ENCODE peak calls at places on chromosomes 13 and 19, in eight cellular contexts. One of them, this sample, is unnamed.
A peak's percentile ranks its signal among the peaks of the same experiment; 100 is the strongest.

GRCh38 chr13:28052945-28053344 is 47.4 kb downstream of the FLT3 start:
- DNase-seq in AG09309: no peak
- DNase-seq in thoracic aorta: no peak
- DNase-seq in DND-41: no peak
- DNase-seq in mesendoderm: no peak
- DNase-seq in fibroblast of lung: no peak
- DNase-seq in K562: no peak
- DNase-seq in neural progenitor cell: no peak
- DNase-seq in this sample: no peak

GRCh38 chr19:13441810-13442512 is 64.3 kb downstream of the CACNA1A start:
- DNase-seq in AG09309: no peak
- DNase-seq in thoracic aorta: no peak
- DNase-seq in DND-41: peak; percentile 63
- DNase-seq in mesendoderm: peak; percentile 78
- DNase-seq in fibroblast of lung: peak; percentile 38
- DNase-seq in K562: peak; percentile 74
- DNase-seq in neural progenitor cell: peak; percentile 91
- DNase-seq in this sample: peak; percentile 71

GRCh38 chr13:74062933-74063332 is 71.3 kb downstream of the KLF12 start:
- DNase-seq in AG09309: peak; percentile 17
- DNase-seq in thoracic aorta: peak; percentile 27
- DNase-seq in DND-41: peak; percentile 78
- DNase-seq in mesendoderm: no peak
- DNase-seq in fibroblast of lung: peak; percentile 67
- DNase-seq in K562: no peak
- DNase-seq in neural progenitor cell: no peak
- DNase-seq in this sample: peak; percentile 80

GRCh38 chr19:5809053-5809452 is 4.2 kb downstream of the NRTN start:
- DNase-seq in AG09309: no peak
- DNase-seq in thoracic aorta: no peak
- DNase-seq in DND-41: no peak
- DNase-seq in mesendoderm: no peak
- DNase-seq in fibroblast of lung: no peak
- DNase-seq in K562: no peak
- DNase-seq in neural progenitor cell: no peak
- DNase-seq in this sample: no peak

GRCh38 chr13:22880756-22881701 is 299.8 kb upstream of the SGCG start:
- DNase-seq in AG09309: no peak
- DNase-seq in thoracic aorta: no peak
- DNase-seq in DND-41: no peak
- DNase-seq in mesendoderm: peak; percentile 74
- DNase-seq in fibroblast of lung: no peak
- DNase-seq in K562: no peak
- DNase-seq in neural progenitor cell: no peak
- DNase-seq in this sample: no peak

GRCh38 chr13:21234537-21234936 is 58.1 kb downstream of the MRPL57 start:
- DNase-seq in AG09309: no peak
- DNase-seq in thoracic aorta: no peak
- DNase-seq in DND-41: no peak
- DNase-seq in mesendoderm: no peak
- DNase-seq in fibroblast of lung: no peak
- DNase-seq in K562: no peak
- DNase-seq in neural progenitor cell: no peak
- DNase-seq in this sample: no peak

GRCh38 chr13:102033719-102034446 is 368.0 kb downstream of the FGF14 start:
- DNase-seq in AG09309: no peak
- DNase-seq in thoracic aorta: no peak
- DNase-seq in DND-41: no peak
- DNase-seq in mesendoderm: no peak
- DNase-seq in fibroblast of lung: no peak
- DNase-seq in K562: no peak
- DNase-seq in neural progenitor cell: peak; percentile 56
- DNase-seq in this sample: no peak

GRCh38 chr19:4350111-4350510 is 6.7 kb downstream of the MPND start:
- DNase-seq in AG09309: no peak
- DNase-seq in thoracic aorta: no peak
- DNase-seq in DND-41: no peak
- DNase-seq in mesendoderm: no peak
- DNase-seq in fibroblast of lung: no peak
- DNase-seq in K562: no peak
- DNase-seq in neural progenitor cell: no peak
- DNase-seq in this sample: no peak

GRCh38 chr13:99218969-99219368 is 18.3 kb downstream of the UBAC2 start:
- DNase-seq in AG09309: no peak
- DNase-seq in thoracic aorta: no peak
- DNase-seq in DND-41: peak; percentile 62
- DNase-seq in mesendoderm: no peak
- DNase-seq in fibroblast of lung: no peak
- DNase-seq in K562: no peak
- DNase-seq in neural progenitor cell: no peak
- DNase-seq in this sample: no peak

GRCh38 chr13:113029487-113030258 is 60.7 kb downstream of the MCF2L start:
- DNase-seq in AG09309: no peak
- DNase-seq in thoracic aorta: no peak
- DNase-seq in DND-41: peak; percentile 60
- DNase-seq in mesendoderm: peak; percentile 61
- DNase-seq in fibroblast of lung: no peak
- DNase-seq in K562: peak; percentile 81
- DNase-seq in neural progenitor cell: peak; percentile 70
- DNase-seq in this sample: peak; percentile 70

GRCh38 chr19:38850976-38851621 is 1.3 kb upstream of the HNRNPL start:
- DNase-seq in AG09309: no peak
- DNase-seq in thoracic aorta: no peak
- DNase-seq in DND-41: peak; percentile 65
- DNase-seq in mesendoderm: peak; percentile 29
- DNase-seq in fibroblast of lung: no peak
- DNase-seq in K562: no peak
- DNase-seq in neural progenitor cell: peak; percentile 80
- DNase-seq in this sample: peak; percentile 53

GRCh38 chr19:38851622-38852230 is 1.9 kb upstream of the HNRNPL start:
- DNase-seq in AG09309: peak; percentile 62
- DNase-seq in thoracic aorta: peak; percentile 70
- DNase-seq in DND-41: peak; percentile 90
- DNase-seq in mesendoderm: peak; percentile 95
- DNase-seq in fibroblast of lung: peak; percentile 90
- DNase-seq in K562: peak; percentile 88
- DNase-seq in neural progenitor cell: peak; percentile 96
- DNase-seq in this sample: peak; percentile 98

GRCh38 chr19:38849746-38850230 is at the start of gene HNRNPL:
- DNase-seq in AG09309: no peak
- DNase-seq in thoracic aorta: no peak
- DNase-seq in DND-41: no peak
- DNase-seq in mesendoderm: no peak
- DNase-seq in fibroblast of lung: no peak
- DNase-seq in K562: peak; percentile 93
- DNase-seq in neural progenitor cell: no peak
- DNase-seq in this sample: no peak

GRCh38 chr19:38849147-38849745 is 540 bp downstream of the HNRNPL start:
- DNase-seq in AG09309: peak; percentile 62
- DNase-seq in thoracic aorta: peak; percentile 90
- DNase-seq in DND-41: peak; percentile 97
- DNase-seq in mesendoderm: peak; percentile 96
- DNase-seq in fibroblast of lung: peak; percentile 96
- DNase-seq in K562: peak; percentile 90
- DNase-seq in neural progenitor cell: peak; percentile 98
- DNase-seq in this sample: peak; percentile 99

DNA sequence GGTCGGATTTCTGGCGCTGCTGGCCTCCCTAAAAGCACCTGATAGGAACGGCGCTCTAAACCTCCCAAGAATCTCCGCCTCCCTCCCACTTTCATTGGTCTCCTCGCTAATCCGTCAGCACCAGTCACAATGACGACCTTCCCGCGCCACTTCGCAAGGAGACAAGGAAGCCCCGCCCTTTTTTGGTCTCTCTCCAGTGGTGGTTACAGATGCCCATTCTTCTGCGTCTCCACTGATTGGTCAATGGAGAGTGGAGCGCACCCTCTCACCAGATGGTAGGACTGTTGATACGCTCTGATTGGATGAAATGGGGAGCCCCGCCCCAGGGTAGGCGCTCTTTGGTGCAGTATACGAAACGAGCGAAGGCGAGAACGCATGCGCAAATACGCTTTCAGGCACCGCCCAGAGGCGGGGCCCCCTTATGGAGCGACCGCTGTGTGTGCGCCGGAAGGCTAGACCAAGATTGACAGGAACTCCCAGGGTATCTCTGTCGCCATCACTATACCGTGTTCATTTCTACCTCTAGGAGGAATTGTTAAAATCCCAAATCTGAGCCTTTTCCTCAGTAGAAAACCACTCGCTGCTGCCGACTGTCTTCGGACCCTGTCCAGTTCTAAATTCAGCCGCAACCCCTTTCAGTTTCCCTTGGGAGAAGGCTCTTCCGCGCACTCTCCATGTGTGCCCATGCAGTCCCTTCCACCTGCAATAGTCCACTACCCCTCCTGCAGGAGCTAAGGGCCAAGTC is 617 bp upstream of the HNRNPL start:
- DNase-seq in AG09309: peak; percentile 100
- DNase-seq in thoracic aorta: peak; percentile 100
- DNase-seq in DND-41: peak; percentile 100
- DNase-seq in mesendoderm: peak; percentile 100
- DNase-seq in fibroblast of lung: peak; percentile 100
- DNase-seq in K562: peak; percentile 93
- DNase-seq in neural progenitor cell: peak; percentile 100
- DNase-seq in this sample: peak; percentile 100
- H3K4me3 ChIP-seq in AG09309: peak overlapping the region; percentile 55
- H3K4me3 ChIP-seq in thoracic aorta: peak overlapping the region; percentile 100
- H3K4me3 ChIP-seq in DND-41: peak overlapping the region; percentile 40
- H3K4me3 ChIP-seq in mesendoderm: peak overlapping the region; percentile 60
- H3K4me3 ChIP-seq in fibroblast of lung: peak overlapping the region; percentile 82
- H3K4me3 ChIP-seq in K562: peak overlapping the region; percentile 96
- H3K4me3 ChIP-seq in neural progenitor cell: peak overlapping the region; percentile 98
- H3K4me3 ChIP-seq in this sample: peak overlapping the region; percentile 69

GRCh38 chr19:7676376-7676775 is 514 bp upstream of the MCEMP1 start:
- DNase-seq in AG09309: no peak
- DNase-seq in thoracic aorta: no peak
- DNase-seq in DND-41: no peak
- DNase-seq in mesendoderm: no peak
- DNase-seq in fibroblast of lung: no peak
- DNase-seq in K562: no peak
- DNase-seq in neural progenitor cell: no peak
- DNase-seq in this sample: no peak
- H3K4me3 ChIP-seq in AG09309: no peak overlapping the region
- H3K4me3 ChIP-seq in thoracic aorta: no peak overlapping the region
- H3K4me3 ChIP-seq in DND-41: no peak overlapping the region
- H3K4me3 ChIP-seq in mesendoderm: no peak overlapping the region
- H3K4me3 ChIP-seq in fibroblast of lung: no peak overlapping the region
- H3K4me3 ChIP-seq in K562: no peak overlapping the region
- H3K4me3 ChIP-seq in neural progenitor cell: no peak overlapping the region
- H3K4me3 ChIP-seq in this sample: no peak overlapping the region

GRCh38 chr13:107884564-107884963 is 330.8 kb downstream of the LIG4 start:
- DNase-seq in AG09309: no peak
- DNase-seq in thoracic aorta: no peak
- DNase-seq in DND-41: no peak
- DNase-seq in mesendoderm: no peak
- DNase-seq in fibroblast of lung: no peak
- DNase-seq in K562: peak; percentile 59
- DNase-seq in neural progenitor cell: no peak
- DNase-seq in this sample: no peak
- H3K4me3 ChIP-seq in AG09309: no peak overlapping the region
- H3K4me3 ChIP-seq in thoracic aorta: no peak overlapping the region
- H3K4me3 ChIP-seq in DND-41: no peak overlapping the region
- H3K4me3 ChIP-seq in mesendoderm: no peak overlapping the region
- H3K4me3 ChIP-seq in fibroblast of lung: no peak overlapping the region
- H3K4me3 ChIP-seq in K562: no peak overlapping the region
- H3K4me3 ChIP-seq in neural progenitor cell: no peak overlapping the region
- H3K4me3 ChIP-seq in this sample: no peak overlapping the region

DNA sequence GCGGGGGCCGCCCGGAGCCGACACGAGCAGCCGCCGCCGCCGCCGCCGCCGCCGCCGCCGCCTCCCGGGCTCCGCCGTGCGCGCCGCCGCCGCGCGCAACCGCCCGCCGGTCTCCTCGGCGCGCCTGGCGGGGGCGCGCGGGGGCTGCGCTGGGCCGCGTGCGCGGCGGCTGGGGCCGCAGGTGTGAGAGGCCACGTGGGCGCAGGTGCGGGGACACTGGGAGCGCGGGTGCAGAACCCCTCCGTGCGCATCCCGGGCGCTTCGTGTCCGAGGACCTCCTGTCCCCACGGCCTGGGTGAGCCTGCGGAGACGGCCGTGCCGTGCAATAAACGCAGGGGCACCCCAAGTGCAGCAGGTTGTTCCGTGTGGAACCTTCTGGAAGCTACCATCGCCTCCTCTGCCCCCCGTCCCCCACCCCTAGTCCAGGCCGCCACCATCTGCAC is at the start of gene LINGO3:
- DNase-seq in AG09309: no peak
- DNase-seq in thoracic aorta: no peak
- DNase-seq in DND-41: no peak
- DNase-seq in mesendoderm: no peak
- DNase-seq in fibroblast of lung: no peak
- DNase-seq in K562: peak; percentile 85
- DNase-seq in neural progenitor cell: peak; percentile 60
- DNase-seq in this sample: no peak
- H3K4me3 ChIP-seq in AG09309: peak within 1 kb of the TSS; percentile 19
- H3K4me3 ChIP-seq in thoracic aorta: peak within 1 kb of the TSS; percentile 47
- H3K4me3 ChIP-seq in DND-41: no peak within 1 kb of the TSS
- H3K4me3 ChIP-seq in mesendoderm: no peak within 1 kb of the TSS
- H3K4me3 ChIP-seq in fibroblast of lung: peak within 1 kb of the TSS; percentile 14
- H3K4me3 ChIP-seq in K562: peak within 1 kb of the TSS; percentile 21
- H3K4me3 ChIP-seq in neural progenitor cell: peak within 1 kb of the TSS; percentile 45
- H3K4me3 ChIP-seq in this sample: no peak within 1 kb of the TSS

DNA sequence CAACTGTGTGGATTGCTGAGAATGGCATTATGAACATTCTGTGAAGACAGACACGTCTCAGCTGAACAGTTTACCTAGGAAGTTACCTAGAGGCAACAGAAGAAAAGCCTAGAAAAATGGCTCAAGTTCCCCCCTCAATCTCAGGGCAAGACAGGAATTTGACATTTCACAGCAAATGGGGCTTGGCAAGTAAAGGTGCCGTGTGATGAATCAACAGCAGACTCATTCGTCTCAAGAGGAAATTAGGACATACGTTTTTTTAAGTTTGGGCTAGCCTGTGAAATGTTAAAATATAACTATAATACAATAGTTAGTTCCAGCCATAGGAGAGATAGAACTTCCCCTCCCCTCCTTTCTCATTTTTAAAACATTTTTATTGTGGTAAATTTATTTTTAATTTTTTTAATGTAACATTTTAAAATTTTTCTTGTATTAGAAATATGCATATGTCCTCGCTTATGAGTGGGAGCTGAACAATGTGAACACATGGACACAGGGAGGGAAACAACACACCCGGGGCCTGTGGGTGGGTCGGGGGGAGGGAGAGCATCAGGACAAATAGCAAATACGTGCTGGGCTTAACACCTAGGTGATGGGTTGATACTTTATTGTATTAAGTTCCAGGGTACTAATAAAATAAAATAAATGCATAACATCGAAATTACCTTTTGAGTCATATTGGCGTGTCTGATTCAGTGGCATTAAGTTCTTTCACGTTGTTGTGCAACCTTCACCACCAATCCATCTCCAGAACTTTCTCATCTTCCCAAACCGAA is 116.0 kb downstream of the COL4A2 start:
- DNase-seq in AG09309: no peak
- DNase-seq in thoracic aorta: no peak
- DNase-seq in DND-41: no peak
- DNase-seq in mesendoderm: no peak
- DNase-seq in fibroblast of lung: no peak
- DNase-seq in K562: no peak
- DNase-seq in neural progenitor cell: no peak
- DNase-seq in this sample: no peak
- H3K4me3 ChIP-seq in AG09309: no peak overlapping the region
- H3K4me3 ChIP-seq in thoracic aorta: no peak overlapping the region
- H3K4me3 ChIP-seq in DND-41: no peak overlapping the region
- H3K4me3 ChIP-seq in mesendoderm: no peak overlapping the region
- H3K4me3 ChIP-seq in fibroblast of lung: no peak overlapping the region
- H3K4me3 ChIP-seq in K562: no peak overlapping the region
- H3K4me3 ChIP-seq in neural progenitor cell: no peak overlapping the region
- H3K4me3 ChIP-seq in this sample: no peak overlapping the region

GRCh38 chr19:54316746-54317107 is 3.8 kb upstream of the LILRA5 start:
- DNase-seq in AG09309: no peak
- DNase-seq in thoracic aorta: no peak
- DNase-seq in DND-41: peak; percentile 15
- DNase-seq in mesendoderm: peak; percentile 59
- DNase-seq in fibroblast of lung: no peak
- DNase-seq in K562: peak; percentile 51
- DNase-seq in neural progenitor cell: peak; percentile 24
- DNase-seq in this sample: peak; percentile 67
- H3K4me3 ChIP-seq in AG09309: no peak overlapping the region
- H3K4me3 ChIP-seq in thoracic aorta: no peak overlapping the region
- H3K4me3 ChIP-seq in DND-41: no peak overlapping the region
- H3K4me3 ChIP-seq in mesendoderm: no peak overlapping the region
- H3K4me3 ChIP-seq in fibroblast of lung: no peak overlapping the region
- H3K4me3 ChIP-seq in K562: no peak overlapping the region
- H3K4me3 ChIP-seq in neural progenitor cell: no peak overlapping the region
- H3K4me3 ChIP-seq in this sample: no peak overlapping the region